ENCODE peak calls at places on chromosomes 7 and 10, in four cellular contexts. U, J, Z and H are unnamed samples.

GRCh38 chr10:132687181-132687892 is 98.6 kb downstream of the NKX6-2 start:
- DNase-seq in U (peak), J (no peak), Z (no peak), H (peak)

GRCh38 chr10:113533801-113534200 is 19.1 kb upstream of the HABP2 start:
- DNase-seq in U (no peak), J (no peak), Z (no peak), H (no peak)

GRCh38 chr7:129771201-129771927 is 159.8 kb downstream of the NRF1 start:
- DNase-seq in U (no peak), J (no peak), Z (no peak), H (no peak)

GRCh38 chr7:123635551-123636359 is 19.9 kb upstream of the LMOD2 start:
- DNase-seq in U (no peak), J (no peak), Z (peak), H (no peak)

GRCh38 chr7:18504965-18505364 is 9.4 kb downstream of the HDAC9 start:
- DNase-seq in U (no peak), J (no peak), Z (no peak), H (no peak)

GRCh38 chr10:6204341-6205191 is 1.8 kb downstream of the PFKFB3 start:
- DNase-seq in U (peak), J (peak), Z (no peak), H (no peak)

GRCh38 chr10:118807512-118808305 is 52.9 kb upstream of the CACUL1 start:
- DNase-seq in U (no peak), J (peak), Z (no peak), H (no peak)

GRCh38 chr10:29688230-29688634 is 53.5 kb upstream of the SVIL start:
- DNase-seq in U (no peak), J (no peak), Z (peak), H (no peak)

GRCh38 chr10:29319205-29319781 is 30.4 kb downstream of the LYZL1 start:
- DNase-seq in U (no peak), J (no peak), Z (no peak), H (no peak)

GRCh38 chr10:127372361-127372760 is 176.0 kb upstream of the INSYN2A start:
- DNase-seq in U (no peak), J (no peak), Z (no peak), H (no peak)

GRCh38 chr7:6917258-6917657 is 91.2 kb upstream of the CCZ1B start:
- DNase-seq in U (no peak), J (no peak), Z (no peak), H (no peak)

GRCh38 chr10:110671788-110672579 is 27.8 kb downstream of the RBM20 start:
- DNase-seq in U (peak), J (peak), Z (peak), H (peak)

GRCh38 chr7:131042269-131043160 is 285.2 kb upstream of the MKLN1 start:
- DNase-seq in U (no peak), J (no peak), Z (peak), H (no peak)

GRCh38 chr7:134391223-134391622 is 67.7 kb downstream of the AKR1B1 start:
- DNase-seq in U (no peak), J (no peak), Z (no peak), H (no peak)

GRCh38 chr10:70054902-70055301 is 2.3 kb downstream of the MACROH2A2 start:
- DNase-seq in U (no peak), J (no peak), Z (no peak), H (no peak)

GRCh38 chr10:48542471-48543210 is 62.2 kb downstream of the ARHGAP22 start:
- DNase-seq in U (peak), J (peak), Z (no peak), H (no peak)

GRCh38 chr10:43057231-43057711 is 19.6 kb upstream of the RET start:
- DNase-seq in U (peak), J (no peak), Z (no peak), H (no peak)

GRCh38 chr10:128222317-128222849 is 96.2 kb upstream of the MKI67 start:
- DNase-seq in U (no peak), J (no peak), Z (no peak), H (no peak)

GRCh38 chr10:128912568-128913311 is 554.3 kb upstream of the MGMT start:
- DNase-seq in U (no peak), J (no peak), Z (no peak), H (no peak)

GRCh38 chr7:81960026-81960425 is 190.2 kb upstream of the HGF start:
- DNase-seq in U (no peak), J (no peak), Z (no peak), H (no peak)

GRCh38 chr10:132724436-132724835 is 61.5 kb downstream of the NKX6-2 start:
- DNase-seq in U (no peak), J (no peak), Z (no peak), H (no peak)

GRCh38 chr7:28364082-28364481 is 48.2 kb upstream of the CREB5 start:
- DNase-seq in U (no peak), J (no peak), Z (peak), H (no peak)

GRCh38 chr7:112103246-112103645 is 103.0 kb downstream of the DOCK4 start:
- DNase-seq in U (no peak), J (no peak), Z (peak), H (no peak)

GRCh38 chr10:49115015-49115795 is at the start of gene VSTM4:
- DNase-seq in U (peak), J (no peak), Z (peak), H (no peak)

GRCh38 chr10:34514290-34514689 is 300.8 kb downstream of the PARD3 start:
- DNase-seq in U (no peak), J (no peak), Z (no peak), H (no peak)

GRCh38 chr7:74012842-74013249 is 15.1 kb upstream of the ELN start:
- DNase-seq in U (no peak), J (no peak), Z (peak), H (no peak)

GRCh38 chr10:404341-404740 is 269.1 kb downstream of the ZMYND11 start:
- DNase-seq in U (no peak), J (no peak), Z (no peak), H (no peak)

GRCh38 chr10:14185501-14186045 is 145.2 kb downstream of the FRMD4A start:
- DNase-seq in U (no peak), J (no peak), Z (peak), H (no peak)

GRCh38 chr7:30845426-30846135 is 66.1 kb upstream of the AQP1 start:
- DNase-seq in U (peak), J (no peak), Z (no peak), H (no peak)

GRCh38 chr10:123043409-123043925 is 34.7 kb downstream of the ACADSB start:
- DNase-seq in U (no peak), J (peak), Z (peak), H (no peak)

GRCh38 chr7:831596-832291 is 532 bp upstream of the SUN1 start:
- DNase-seq in U (no peak), J (no peak), Z (no peak), H (no peak)

GRCh38 chr10:79445217-79445707 is at the start of gene ZCCHC24:
- DNase-seq in U (no peak), J (peak), Z (peak), H (peak)

GRCh38 chr7:107622429-107622828 is 38.2 kb upstream of the SLC26A4 start:
- DNase-seq in U (no peak), J (no peak), Z (no peak), H (no peak)

GRCh38 chr7:41834805-41835694 is 132.2 kb upstream of the INHBA start:
- DNase-seq in U (no peak), J (no peak), Z (no peak), H (no peak)

GRCh38 chr10:126731613-126731995 is 61.1 kb upstream of the C10orf90 start:
- DNase-seq in U (no peak), J (no peak), Z (no peak), H (no peak)

GRCh38 chr10:992523-993340 is 4.5 kb downstream of the GTPBP4 start:
- DNase-seq in U (no peak), J (no peak), Z (no peak), H (no peak)

GRCh38 chr10:49749144-49749543 is 13.0 kb downstream of the OGDHL start:
- DNase-seq in U (no peak), J (no peak), Z (no peak), H (peak)

GRCh38 chr10:122637371-122637770 is 62.3 kb downstream of the C10orf120 start:
- DNase-seq in U (peak), J (no peak), Z (no peak), H (no peak)

GRCh38 chr10:110303681-110304080 is 1.0 kb downstream of the SMNDC1 start:
- DNase-seq in U (no peak), J (no peak), Z (no peak), H (no peak)

GRCh38 chr7:50068850-50069551 is 24.0 kb downstream of the ZPBP start:
- DNase-seq in U (no peak), J (peak), Z (peak), H (no peak)

DNA sequence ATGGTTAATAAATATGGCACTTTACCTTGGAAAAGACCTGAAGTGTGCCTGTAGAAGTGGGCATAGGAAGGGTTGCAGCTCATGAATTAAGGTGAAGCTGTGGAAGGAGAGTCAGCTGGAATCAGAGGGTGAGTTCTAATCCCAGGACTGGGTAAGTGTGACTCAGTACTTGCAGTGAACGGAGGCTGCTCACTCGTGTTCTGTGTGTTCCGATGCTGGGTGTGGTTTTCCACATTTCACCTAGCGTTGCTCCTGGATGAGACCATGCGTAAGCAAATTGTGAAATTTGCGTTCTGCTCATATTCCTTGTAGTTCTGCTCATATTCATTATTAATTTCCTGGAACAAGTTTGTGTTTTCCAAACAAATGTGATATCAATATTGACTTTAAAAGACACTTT is 22.4 kb upstream of the TMEM236 start:
- DNase-seq in U (no peak), J (no peak), Z (no peak), H (no peak)
- H3K4me3 ChIP-seq in U (no peak), J (no peak), Z (no peak), H (no peak)

GRCh38 chr7:140159487-140159886 is 17.3 kb downstream of the KDM7A start:
- DNase-seq in U (no peak), J (no peak), Z (no peak), H (no peak)

GRCh38 chr7:140155428-140155827 is 21.4 kb downstream of the KDM7A start:
- DNase-seq in U (no peak), J (no peak), Z (no peak), H (no peak)

GRCh38 chr7:140153666-140154161 is 23.1 kb downstream of the KDM7A start:
- DNase-seq in U (no peak), J (no peak), Z (no peak), H (no peak)

GRCh38 chr7:140160308-140160707 is 16.5 kb downstream of the KDM7A start:
- DNase-seq in U (no peak), J (no peak), Z (peak), H (no peak)

DNA sequence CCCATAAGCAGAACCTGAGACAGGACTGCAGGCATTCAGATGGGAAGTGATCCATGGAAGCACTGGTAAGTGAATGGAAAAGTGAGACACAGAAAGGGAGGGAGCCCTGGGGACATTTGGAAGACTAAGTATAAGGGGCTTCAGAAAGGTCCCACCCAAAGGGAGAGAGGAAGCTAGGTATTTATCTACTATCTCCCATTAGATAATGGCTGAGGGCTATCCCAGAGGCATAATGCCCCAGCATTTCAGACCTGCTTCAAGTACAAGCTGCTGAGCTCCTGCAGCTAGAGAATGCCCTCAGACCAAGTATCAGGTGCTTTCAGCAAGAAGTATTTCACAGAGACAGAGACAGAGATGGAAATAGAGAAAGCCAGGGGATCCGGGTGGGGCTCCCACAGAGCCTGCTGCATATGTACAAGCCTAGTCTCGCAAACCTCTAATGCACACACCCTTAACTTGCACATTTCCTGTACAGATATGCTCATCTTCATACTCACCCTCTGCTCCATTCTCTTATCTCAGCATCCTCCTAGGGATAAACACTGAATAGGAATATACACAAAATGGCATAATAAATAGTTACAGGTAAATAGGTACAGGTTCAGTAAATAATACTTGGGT is 20.2 kb downstream of the KDM7A start:
- DNase-seq in U (no peak), J (no peak), Z (no peak), H (no peak)
- TF ChIP-seq POLR2AphosphoS5 in U (no peak), J (no peak), Z (no peak), H (no peak)

DNA sequence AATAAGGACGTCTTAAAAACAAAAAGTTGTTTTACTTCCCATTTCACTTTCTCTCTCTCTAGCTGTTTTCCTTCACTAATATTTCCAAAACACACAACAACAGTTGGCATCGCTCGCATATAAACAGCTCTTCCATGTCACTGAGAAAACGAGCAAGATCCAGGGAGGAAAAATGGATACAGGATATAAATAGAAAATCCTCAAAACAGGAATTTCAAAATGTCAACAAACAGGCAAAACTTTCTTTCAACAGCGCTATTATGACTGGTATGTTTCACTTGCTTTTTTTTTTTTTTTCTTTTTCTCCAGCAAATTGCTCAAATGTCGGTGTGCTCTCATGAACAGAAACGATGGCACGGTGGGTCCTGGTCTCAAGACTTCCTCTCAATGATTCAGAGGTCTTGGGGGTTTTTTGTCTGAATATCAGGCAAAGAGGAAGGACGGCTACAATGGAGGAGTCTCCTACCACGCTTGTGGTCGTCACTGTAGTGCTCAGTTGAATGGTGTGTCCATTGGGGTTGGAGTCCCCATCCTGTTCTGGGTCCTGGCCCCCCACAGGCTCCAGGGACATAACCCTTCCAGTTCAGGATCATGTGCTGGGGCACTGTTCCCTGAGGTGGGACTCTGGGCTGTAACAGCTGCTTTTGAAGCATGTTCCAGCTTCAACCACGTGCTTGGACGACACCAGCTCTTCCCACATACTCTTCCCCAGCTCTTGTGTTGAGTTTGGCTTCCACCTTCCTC is 266.6 kb upstream of the KLF6 start:
- DNase-seq in U (no peak), J (no peak), Z (no peak), H (no peak)
- H3K4me3 ChIP-seq in U (peak), J (peak), Z (no peak), H (peak)

GRCh38 chr10:7230956-7231355 is 179.9 kb downstream of the SFMBT2 start:
- DNase-seq in U (no peak), J (no peak), Z (no peak), H (no peak)
- TF ChIP-seq POLR2AphosphoS5 in U (no peak), J (no peak), Z (no peak), H (no peak)

DNA sequence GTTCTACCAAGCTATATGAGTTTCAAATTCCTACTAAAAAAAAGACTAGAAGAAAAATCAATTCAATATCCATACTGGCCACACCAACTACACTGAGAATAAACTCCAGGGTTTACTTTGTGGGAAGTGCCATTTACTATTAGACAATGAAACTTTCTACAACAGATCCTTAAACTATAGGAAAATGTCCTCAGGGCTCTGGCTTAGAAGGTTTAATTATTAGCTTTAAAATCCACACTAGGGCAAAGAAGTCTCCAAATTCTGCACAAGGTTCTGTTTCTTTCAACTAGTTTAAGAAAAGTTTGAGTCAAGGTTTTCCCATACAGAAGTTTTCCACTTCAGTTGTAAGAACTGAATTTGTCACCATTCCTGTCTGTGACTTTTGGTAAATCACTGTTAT is 231.7 kb upstream of the CCDC6 start:
- DNase-seq in U (no peak), J (no peak), Z (no peak), H (no peak)
- H3K4me3 ChIP-seq in U (no peak), J (no peak), Z (peak), H (no peak)

GRCh38 chr7:100429637-100430449 is at the start of gene MEPCE:
- DNase-seq in U (peak), J (peak), Z (peak), H (peak)

GRCh38 chr7:100427762-100428198 is 723 bp downstream of the ZCWPW1 start:
- DNase-seq in U (no peak), J (no peak), Z (no peak), H (no peak)

GRCh38 chr7:100428199-100428966 is at the start of gene ZCWPW1:
- DNase-seq in U (peak), J (peak), Z (peak), H (peak)

GRCh38 chr7:100430450-100431285 is 1.0 kb downstream of the MEPCE start:
- DNase-seq in U (peak), J (no peak), Z (peak), H (no peak)

DNA sequence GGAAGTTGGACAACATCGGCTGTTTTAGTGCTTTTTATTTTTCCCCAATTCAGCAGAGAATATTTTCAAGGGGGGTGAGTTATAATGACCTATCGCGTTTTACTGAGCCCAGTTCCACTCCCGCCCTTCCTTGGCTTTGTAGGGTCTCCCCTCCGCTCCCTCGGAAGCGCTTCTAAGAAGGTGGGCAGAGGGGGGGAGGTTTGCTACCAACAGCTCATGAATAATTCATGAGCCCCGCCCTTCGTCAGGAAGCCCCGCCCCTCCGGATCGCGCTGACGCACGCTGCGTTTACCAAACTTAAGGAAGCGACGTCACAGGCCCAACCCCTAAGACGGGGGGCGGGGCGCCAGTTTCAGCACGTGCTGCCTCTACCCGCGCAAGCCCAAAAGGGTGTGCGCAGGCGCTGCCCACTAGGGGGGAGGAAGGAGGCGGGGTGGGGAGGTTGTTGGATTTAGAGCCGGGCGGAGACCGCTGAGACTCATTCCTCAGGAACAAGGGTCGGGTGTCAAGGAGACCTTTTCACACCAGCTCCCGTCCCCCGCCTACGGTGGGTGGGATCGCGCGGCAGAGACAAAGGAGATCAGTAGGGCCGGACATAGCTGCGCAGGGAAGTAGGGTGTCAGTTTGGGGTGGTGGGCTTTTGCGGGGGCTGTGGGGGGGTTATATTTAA is 529 bp upstream of the MEPCE start:
- DNase-seq in U (peak), J (peak), Z (peak), H (peak)
- TF ChIP-seq POLR2AphosphoS5 in U (peak), J (peak), Z (peak), H (peak)

GRCh38 chr7:76283254-76284159 is 19.0 kb upstream of the HSPB1 start:
- DNase-seq in U (no peak), J (no peak), Z (no peak), H (no peak)
- H3K4me3 ChIP-seq in U (peak), J (peak), Z (peak), H (peak)

GRCh38 chr7:5526190-5527037 is 102.8 kb upstream of the TNRC18 start:
- DNase-seq in U (peak), J (peak), Z (peak), H (no peak)
- TF ChIP-seq POLR2AphosphoS5 in U (peak), J (no peak), Z (peak), H (peak)

DNA sequence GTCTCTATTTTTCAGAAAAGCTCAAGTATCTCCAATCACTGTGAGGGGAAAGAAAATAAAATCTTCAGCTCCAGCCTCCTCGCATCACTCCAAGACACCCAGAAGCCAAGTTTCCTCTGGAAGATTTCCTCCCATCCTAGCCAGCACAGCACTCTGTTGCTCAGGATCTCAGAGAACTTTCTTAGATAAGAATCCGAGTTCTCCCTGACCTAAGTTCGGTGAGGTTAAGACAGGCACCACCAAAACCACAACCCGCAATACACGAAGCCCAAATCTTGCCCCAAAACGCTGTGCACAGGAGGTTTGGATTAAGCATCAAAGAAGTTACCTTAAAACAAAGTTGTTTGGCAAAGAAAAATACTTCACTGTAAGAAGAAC is 4.2 kb downstream of the FAM53B start:
- DNase-seq in U (no peak), J (no peak), Z (peak), H (no peak)
- H3K4me3 ChIP-seq in U (peak), J (no peak), Z (peak), H (peak)

GRCh38 chr7:157377436-157378124 is 40.8 kb downstream of the DNAJB6 start:
- DNase-seq in U (no peak), J (no peak), Z (no peak), H (no peak)
- TF ChIP-seq POLR2AphosphoS5 in U (no peak), J (no peak), Z (no peak), H (no peak)